ENCODE peak calls at places on chromosomes 5 and 9, in ten cellular contexts. One of them, this sample, is unnamed.

GRCh38 chr5:170493028-170493820 is 10.6 kb upstream of the KCNIP1 start:
- DNase-seq in B cell: no peak
- DNase-seq in ovary: no peak
- DNase-seq in thyroid gland: no peak
- DNase-seq in astrocyte: no peak
- DNase-seq in HepG2: no peak
- DNase-seq in endothelial cell: no peak
- DNase-seq in GM12865: no peak
- DNase-seq in sigmoid colon: no peak
- DNase-seq in body of pancreas: no peak
- DNase-seq in this sample: no peak

GRCh38 chr9:124654431-124654830 is 116.7 kb downstream of the NR6A1 start:
- DNase-seq in B cell: no peak
- DNase-seq in ovary: no peak
- DNase-seq in thyroid gland: no peak
- DNase-seq in astrocyte: peak
- DNase-seq in HepG2: no peak
- DNase-seq in endothelial cell: no peak
- DNase-seq in GM12865: no peak
- DNase-seq in sigmoid colon: no peak
- DNase-seq in body of pancreas: no peak
- DNase-seq in this sample: no peak

GRCh38 chr5:108642170-108642906 is 105.4 kb upstream of the FER start:
- DNase-seq in B cell: peak
- DNase-seq in ovary: no peak
- DNase-seq in thyroid gland: peak
- DNase-seq in astrocyte: peak
- DNase-seq in HepG2: peak
- DNase-seq in endothelial cell: peak
- DNase-seq in GM12865: peak
- DNase-seq in sigmoid colon: no peak
- DNase-seq in body of pancreas: peak
- DNase-seq in this sample: no peak

GRCh38 chr5:119290161-119290569 is 65.7 kb upstream of the TNFAIP8 start:
- DNase-seq in B cell: peak
- DNase-seq in ovary: no peak
- DNase-seq in thyroid gland: no peak
- DNase-seq in astrocyte: peak
- DNase-seq in HepG2: no peak
- DNase-seq in endothelial cell: no peak
- DNase-seq in GM12865: peak
- DNase-seq in sigmoid colon: no peak
- DNase-seq in body of pancreas: no peak
- DNase-seq in this sample: no peak

GRCh38 chr5:45098483-45098882 is 289.7 kb downstream of the MRPS30 start:
- DNase-seq in B cell: no peak
- DNase-seq in ovary: no peak
- DNase-seq in thyroid gland: no peak
- DNase-seq in astrocyte: no peak
- DNase-seq in HepG2: no peak
- DNase-seq in endothelial cell: no peak
- DNase-seq in GM12865: peak
- DNase-seq in sigmoid colon: no peak
- DNase-seq in body of pancreas: no peak
- DNase-seq in this sample: no peak

GRCh38 chr9:133614678-133615077 is 5.5 kb upstream of the FAM163B start:
- DNase-seq in B cell: no peak
- DNase-seq in ovary: no peak
- DNase-seq in thyroid gland: no peak
- DNase-seq in astrocyte: no peak
- DNase-seq in HepG2: no peak
- DNase-seq in endothelial cell: no peak
- DNase-seq in GM12865: no peak
- DNase-seq in sigmoid colon: no peak
- DNase-seq in body of pancreas: no peak
- DNase-seq in this sample: no peak

GRCh38 chr9:108160705-108161233 is 671.2 kb upstream of the KLF4 start:
- DNase-seq in B cell: no peak
- DNase-seq in ovary: no peak
- DNase-seq in thyroid gland: no peak
- DNase-seq in astrocyte: no peak
- DNase-seq in HepG2: no peak
- DNase-seq in endothelial cell: no peak
- DNase-seq in GM12865: no peak
- DNase-seq in sigmoid colon: no peak
- DNase-seq in body of pancreas: no peak
- DNase-seq in this sample: no peak

GRCh38 chr5:135120951-135121350 is 86.9 kb upstream of the PITX1 start:
- DNase-seq in B cell: no peak
- DNase-seq in ovary: no peak
- DNase-seq in thyroid gland: no peak
- DNase-seq in astrocyte: no peak
- DNase-seq in HepG2: no peak
- DNase-seq in endothelial cell: peak
- DNase-seq in GM12865: no peak
- DNase-seq in sigmoid colon: no peak
- DNase-seq in body of pancreas: no peak
- DNase-seq in this sample: no peak

GRCh38 chr5:103514381-103514780 is 48.2 kb downstream of the NUDT12 start:
- DNase-seq in B cell: no peak
- DNase-seq in ovary: no peak
- DNase-seq in thyroid gland: no peak
- DNase-seq in astrocyte: no peak
- DNase-seq in HepG2: no peak
- DNase-seq in endothelial cell: no peak
- DNase-seq in GM12865: no peak
- DNase-seq in sigmoid colon: no peak
- DNase-seq in body of pancreas: no peak
- DNase-seq in this sample: no peak

GRCh38 chr5:103525366-103525765 is 37.2 kb downstream of the NUDT12 start:
- DNase-seq in B cell: no peak
- DNase-seq in ovary: no peak
- DNase-seq in thyroid gland: no peak
- DNase-seq in astrocyte: no peak
- DNase-seq in HepG2: no peak
- DNase-seq in endothelial cell: no peak
- DNase-seq in GM12865: no peak
- DNase-seq in sigmoid colon: no peak
- DNase-seq in body of pancreas: no peak
- DNase-seq in this sample: no peak

GRCh38 chr5:103522586-103522985 is 40.0 kb downstream of the NUDT12 start:
- DNase-seq in B cell: no peak
- DNase-seq in ovary: no peak
- DNase-seq in thyroid gland: peak
- DNase-seq in astrocyte: no peak
- DNase-seq in HepG2: no peak
- DNase-seq in endothelial cell: no peak
- DNase-seq in GM12865: no peak
- DNase-seq in sigmoid colon: no peak
- DNase-seq in body of pancreas: no peak
- DNase-seq in this sample: no peak

GRCh38 chr5:103523319-103523718 is 39.3 kb downstream of the NUDT12 start:
- DNase-seq in B cell: no peak
- DNase-seq in ovary: no peak
- DNase-seq in thyroid gland: no peak
- DNase-seq in astrocyte: no peak
- DNase-seq in HepG2: peak
- DNase-seq in endothelial cell: no peak
- DNase-seq in GM12865: no peak
- DNase-seq in sigmoid colon: no peak
- DNase-seq in body of pancreas: no peak
- DNase-seq in this sample: no peak

GRCh38 chr5:103519550-103519949 is 43.0 kb downstream of the NUDT12 start:
- DNase-seq in B cell: no peak
- DNase-seq in ovary: no peak
- DNase-seq in thyroid gland: no peak
- DNase-seq in astrocyte: no peak
- DNase-seq in HepG2: no peak
- DNase-seq in endothelial cell: peak
- DNase-seq in GM12865: no peak
- DNase-seq in sigmoid colon: no peak
- DNase-seq in body of pancreas: no peak
- DNase-seq in this sample: no peak
- TF ChIP-seq CTCF in B cell: no peak
- TF ChIP-seq CTCF in ovary: no peak
- TF ChIP-seq CTCF in thyroid gland: no peak
- TF ChIP-seq CTCF in astrocyte: peak
- TF ChIP-seq CTCF in HepG2: no peak
- TF ChIP-seq CTCF in endothelial cell: peak
- TF ChIP-seq CTCF in GM12865: no peak
- TF ChIP-seq CTCF in sigmoid colon: no peak
- TF ChIP-seq CTCF in body of pancreas: no peak
- TF ChIP-seq CTCF in this sample: no peak

DNA sequence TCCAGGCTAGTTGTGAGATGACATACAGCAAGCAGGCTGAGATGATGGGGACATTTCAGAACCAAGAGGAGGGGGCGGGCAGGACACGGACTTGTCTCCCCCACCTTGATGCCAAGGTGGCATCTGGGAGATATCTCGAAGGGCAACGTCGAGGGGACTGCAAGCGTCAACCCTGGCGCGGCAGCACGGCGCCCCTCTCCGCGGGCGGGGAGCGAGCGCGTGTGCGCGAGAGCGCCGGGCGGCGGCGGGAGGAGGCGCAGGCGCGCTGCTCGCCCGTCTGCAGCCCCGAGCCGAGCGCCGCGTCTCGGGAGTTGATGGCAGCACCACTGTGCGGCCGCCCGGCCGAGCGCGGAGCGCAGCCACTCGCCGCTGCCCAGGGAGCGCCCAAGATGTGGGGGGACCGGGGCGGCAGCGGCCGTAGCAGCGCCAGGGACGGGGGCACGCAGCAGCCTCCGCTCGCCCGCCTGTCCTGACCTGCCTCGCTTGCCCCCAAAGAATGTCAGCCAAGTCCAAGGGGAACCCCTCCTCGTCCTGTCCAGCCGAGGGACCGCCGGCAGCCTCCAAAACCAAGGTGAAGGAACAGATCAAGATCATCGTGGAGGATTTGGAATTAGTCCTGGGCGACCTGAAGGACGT is at the start of gene PRR16:
- DNase-seq in B cell: peak
- DNase-seq in ovary: peak
- DNase-seq in thyroid gland: peak
- DNase-seq in astrocyte: peak
- DNase-seq in HepG2: no peak
- DNase-seq in endothelial cell: peak
- DNase-seq in GM12865: peak
- DNase-seq in sigmoid colon: peak
- DNase-seq in body of pancreas: peak
- DNase-seq in this sample: no peak
- TF ChIP-seq CTCF in B cell: no peak
- TF ChIP-seq CTCF in ovary: no peak
- TF ChIP-seq CTCF in thyroid gland: no peak
- TF ChIP-seq CTCF in astrocyte: no peak
- TF ChIP-seq CTCF in HepG2: no peak
- TF ChIP-seq CTCF in endothelial cell: no peak
- TF ChIP-seq CTCF in GM12865: peak
- TF ChIP-seq CTCF in sigmoid colon: peak
- TF ChIP-seq CTCF in body of pancreas: no peak
- TF ChIP-seq CTCF in this sample: no peak

GRCh38 chr5:157025093-157025698 is 33.7 kb downstream of the HAVCR1 start:
- DNase-seq in B cell: no peak
- DNase-seq in ovary: no peak
- DNase-seq in thyroid gland: no peak
- DNase-seq in astrocyte: no peak
- DNase-seq in HepG2: no peak
- DNase-seq in endothelial cell: no peak
- DNase-seq in GM12865: peak
- DNase-seq in sigmoid colon: no peak
- DNase-seq in body of pancreas: peak
- DNase-seq in this sample: no peak

GRCh38 chr5:157030692-157031091 is 28.2 kb downstream of the HAVCR1 start:
- DNase-seq in B cell: no peak
- DNase-seq in ovary: no peak
- DNase-seq in thyroid gland: no peak
- DNase-seq in astrocyte: no peak
- DNase-seq in HepG2: no peak
- DNase-seq in endothelial cell: no peak
- DNase-seq in GM12865: no peak
- DNase-seq in sigmoid colon: no peak
- DNase-seq in body of pancreas: no peak
- DNase-seq in this sample: no peak

GRCh38 chr5:157024213-157024959 is 34.5 kb downstream of the HAVCR1 start:
- DNase-seq in B cell: no peak
- DNase-seq in ovary: no peak
- DNase-seq in thyroid gland: no peak
- DNase-seq in astrocyte: no peak
- DNase-seq in HepG2: no peak
- DNase-seq in endothelial cell: no peak
- DNase-seq in GM12865: no peak
- DNase-seq in sigmoid colon: no peak
- DNase-seq in body of pancreas: no peak
- DNase-seq in this sample: no peak

GRCh38 chr5:157029457-157029856 is 29.5 kb downstream of the HAVCR1 start:
- DNase-seq in B cell: no peak
- DNase-seq in ovary: no peak
- DNase-seq in thyroid gland: no peak
- DNase-seq in astrocyte: no peak
- DNase-seq in HepG2: no peak
- DNase-seq in endothelial cell: no peak
- DNase-seq in GM12865: peak
- DNase-seq in sigmoid colon: no peak
- DNase-seq in body of pancreas: no peak
- DNase-seq in this sample: no peak

DNA sequence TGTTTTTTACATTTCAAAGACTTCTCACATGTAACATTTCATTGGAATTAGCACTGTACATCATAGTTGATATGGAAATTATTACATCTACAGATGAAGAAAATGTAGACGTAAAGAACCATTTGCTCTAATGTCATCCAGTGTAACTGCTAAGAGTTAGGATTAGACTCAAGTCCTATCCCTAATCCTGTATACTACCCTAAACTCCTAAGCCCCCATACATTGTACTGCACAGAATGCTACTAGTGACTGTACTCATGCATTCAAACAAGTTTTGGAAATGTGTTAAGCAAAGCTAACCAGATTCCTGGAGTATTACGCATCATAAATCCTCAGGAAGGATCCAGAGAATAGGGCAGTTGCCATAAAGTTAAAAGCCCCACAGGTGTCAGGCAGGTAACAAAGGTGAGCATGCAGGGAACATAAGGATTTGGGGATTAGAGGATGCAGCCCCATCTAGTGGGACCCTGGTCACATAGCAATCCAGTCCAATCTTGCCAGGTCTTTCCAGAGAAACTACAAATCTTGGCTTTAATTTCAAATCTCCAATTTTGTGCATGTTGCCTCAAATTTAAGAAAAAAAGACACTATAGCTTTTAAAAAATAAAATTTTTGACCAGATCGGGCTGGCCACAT is 32.0 kb downstream of the HAVCR1 start:
- DNase-seq in B cell: peak
- DNase-seq in ovary: no peak
- DNase-seq in thyroid gland: peak
- DNase-seq in astrocyte: no peak
- DNase-seq in HepG2: no peak
- DNase-seq in endothelial cell: no peak
- DNase-seq in GM12865: peak
- DNase-seq in sigmoid colon: no peak
- DNase-seq in body of pancreas: peak
- DNase-seq in this sample: no peak
- TF ChIP-seq CTCF in B cell: peak
- TF ChIP-seq CTCF in ovary: no peak
- TF ChIP-seq CTCF in thyroid gland: peak
- TF ChIP-seq CTCF in astrocyte: peak
- TF ChIP-seq CTCF in HepG2: peak
- TF ChIP-seq CTCF in endothelial cell: peak
- TF ChIP-seq CTCF in GM12865: peak
- TF ChIP-seq CTCF in sigmoid colon: no peak
- TF ChIP-seq CTCF in body of pancreas: peak
- TF ChIP-seq CTCF in this sample: no peak

GRCh38 chr5:88768411-88768810 is 114.6 kb downstream of the MEF2C start:
- DNase-seq in B cell: no peak
- DNase-seq in ovary: no peak
- DNase-seq in thyroid gland: no peak
- DNase-seq in astrocyte: no peak
- DNase-seq in HepG2: no peak
- DNase-seq in endothelial cell: no peak
- DNase-seq in GM12865: no peak
- DNase-seq in sigmoid colon: no peak
- DNase-seq in body of pancreas: no peak
- DNase-seq in this sample: no peak

GRCh38 chr5:88772831-88773230 is 110.2 kb downstream of the MEF2C start:
- DNase-seq in B cell: no peak
- DNase-seq in ovary: no peak
- DNase-seq in thyroid gland: no peak
- DNase-seq in astrocyte: no peak
- DNase-seq in HepG2: no peak
- DNase-seq in endothelial cell: no peak
- DNase-seq in GM12865: no peak
- DNase-seq in sigmoid colon: no peak
- DNase-seq in body of pancreas: no peak
- DNase-seq in this sample: no peak

GRCh38 chr5:88770290-88771257 is 112.4 kb downstream of the MEF2C start:
- DNase-seq in B cell: no peak
- DNase-seq in ovary: no peak
- DNase-seq in thyroid gland: no peak
- DNase-seq in astrocyte: peak
- DNase-seq in HepG2: no peak
- DNase-seq in endothelial cell: no peak
- DNase-seq in GM12865: no peak
- DNase-seq in sigmoid colon: no peak
- DNase-seq in body of pancreas: no peak
- DNase-seq in this sample: no peak

GRCh38 chr5:88769165-88769564 is 113.8 kb downstream of the MEF2C start:
- DNase-seq in B cell: no peak
- DNase-seq in ovary: no peak
- DNase-seq in thyroid gland: no peak
- DNase-seq in astrocyte: peak
- DNase-seq in HepG2: no peak
- DNase-seq in endothelial cell: no peak
- DNase-seq in GM12865: no peak
- DNase-seq in sigmoid colon: no peak
- DNase-seq in body of pancreas: peak
- DNase-seq in this sample: no peak

GRCh38 chr5:88772047-88772446 is 110.9 kb downstream of the MEF2C start:
- DNase-seq in B cell: no peak
- DNase-seq in ovary: no peak
- DNase-seq in thyroid gland: no peak
- DNase-seq in astrocyte: no peak
- DNase-seq in HepG2: no peak
- DNase-seq in endothelial cell: no peak
- DNase-seq in GM12865: no peak
- DNase-seq in sigmoid colon: no peak
- DNase-seq in body of pancreas: no peak
- DNase-seq in this sample: no peak
- TF ChIP-seq CTCF in B cell: no peak
- TF ChIP-seq CTCF in ovary: no peak
- TF ChIP-seq CTCF in thyroid gland: no peak
- TF ChIP-seq CTCF in astrocyte: no peak
- TF ChIP-seq CTCF in HepG2: no peak
- TF ChIP-seq CTCF in endothelial cell: no peak
- TF ChIP-seq CTCF in GM12865: no peak
- TF ChIP-seq CTCF in sigmoid colon: no peak
- TF ChIP-seq CTCF in body of pancreas: no peak
- TF ChIP-seq CTCF in this sample: no peak